ENCODE peak calls at places on chromosome 4, in six cellular contexts. One of them, this sample, is unnamed.

GRCh38 chr4:19987746-19988145 is 264.0 kb upstream of the SLIT2 start:
- DNase-seq in neuronal stem cell: no peak
- DNase-seq in H1: no peak
- DNase-seq in IMR-90: peak; percentile 75
- DNase-seq in trophoblast cell: no peak
- DNase-seq in mesenchymal stem cell: peak; percentile 20
- DNase-seq in this sample: no peak

GRCh38 chr4:138910914-138911336 is 104.7 kb upstream of the NOCT start:
- DNase-seq in IMR-90: peak; percentile 86
- DNase-seq in neuronal stem cell: peak; percentile 67
- DNase-seq in mesenchymal stem cell: peak; percentile 99
- DNase-seq in H1: no peak
- DNase-seq in trophoblast cell: peak; percentile 95
- DNase-seq in this sample: peak; percentile 98

GRCh38 chr4:106258145-106259045 is 57.6 kb downstream of the TBCK start:
- DNase-seq in trophoblast cell: no peak
- DNase-seq in neuronal stem cell: no peak
- DNase-seq in IMR-90: peak; percentile 7
- DNase-seq in mesenchymal stem cell: no peak
- DNase-seq in H1: no peak
- DNase-seq in this sample: no peak

GRCh38 chr4:142778908-142779307 is 67.2 kb downstream of the INPP4B start:
- DNase-seq in trophoblast cell: no peak
- DNase-seq in H1: no peak
- DNase-seq in mesenchymal stem cell: no peak
- DNase-seq in neuronal stem cell: no peak
- DNase-seq in IMR-90: peak; percentile 28
- DNase-seq in this sample: no peak

GRCh38 chr4:72538006-72538405 is 31.0 kb downstream of the ADAMTS3 start:
- DNase-seq in trophoblast cell: no peak
- DNase-seq in neuronal stem cell: no peak
- DNase-seq in IMR-90: no peak
- DNase-seq in H1: no peak
- DNase-seq in mesenchymal stem cell: no peak
- DNase-seq in this sample: no peak

GRCh38 chr4:2981256-2981804 is 18.0 kb downstream of the GRK4 start:
- DNase-seq in trophoblast cell: no peak
- DNase-seq in mesenchymal stem cell: no peak
- DNase-seq in neuronal stem cell: no peak
- DNase-seq in H1: no peak
- DNase-seq in IMR-90: no peak
- DNase-seq in this sample: peak; percentile 18

GRCh38 chr4:1249731-1250526 is 999 bp upstream of the CTBP1 start:
- DNase-seq in neuronal stem cell: no peak
- DNase-seq in H1: peak; percentile 74
- DNase-seq in IMR-90: no peak
- DNase-seq in trophoblast cell: peak; percentile 9
- DNase-seq in mesenchymal stem cell: peak; percentile 62
- DNase-seq in this sample: no peak

GRCh38 chr4:154626793-154627484 is 14.5 kb upstream of the FGG start:
- DNase-seq in trophoblast cell: peak; percentile 19
- DNase-seq in mesenchymal stem cell: peak; percentile 37
- DNase-seq in neuronal stem cell: peak; percentile 62
- DNase-seq in H1: peak; percentile 80
- DNase-seq in IMR-90: peak; percentile 6
- DNase-seq in this sample: peak; percentile 86

GRCh38 chr4:188941524-188942109 is 802.4 kb downstream of the TRIML1 start:
- DNase-seq in H1: no peak
- DNase-seq in IMR-90: peak; percentile 100
- DNase-seq in mesenchymal stem cell: peak; percentile 98
- DNase-seq in trophoblast cell: peak; percentile 46
- DNase-seq in neuronal stem cell: no peak
- DNase-seq in this sample: no peak

GRCh38 chr4:1026115-1026514 is 14.7 kb downstream of the FGFRL1 start:
- DNase-seq in neuronal stem cell: no peak
- DNase-seq in trophoblast cell: no peak
- DNase-seq in H1: no peak
- DNase-seq in IMR-90: peak; percentile 21
- DNase-seq in mesenchymal stem cell: peak; percentile 31
- DNase-seq in this sample: no peak

GRCh38 chr4:13364178-13364577 is 120.0 kb downstream of the RAB28 start:
- DNase-seq in IMR-90: no peak
- DNase-seq in neuronal stem cell: no peak
- DNase-seq in trophoblast cell: no peak
- DNase-seq in H1: no peak
- DNase-seq in mesenchymal stem cell: no peak
- DNase-seq in this sample: no peak

DNA sequence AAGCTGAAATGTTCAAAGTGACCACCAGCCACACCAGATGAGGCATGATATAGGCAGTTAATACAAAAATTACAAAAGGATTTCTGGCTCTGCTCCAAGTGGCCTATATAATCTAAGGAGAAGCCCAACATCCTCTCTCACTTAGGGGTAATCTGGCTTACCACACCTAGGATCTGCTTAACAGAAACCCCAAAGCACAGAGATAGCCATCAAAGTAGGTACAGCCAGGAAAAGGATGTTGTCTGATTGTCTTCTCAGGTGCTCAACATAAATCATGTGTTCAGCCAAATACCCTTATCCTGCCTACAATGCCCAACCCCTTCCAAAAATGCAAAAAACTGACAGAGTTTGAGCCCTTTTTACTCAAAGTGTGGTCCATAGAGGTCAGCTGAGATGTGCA is 54.0 kb downstream of the PPM1K start:
- DNase-seq in mesenchymal stem cell: no peak
- DNase-seq in IMR-90: no peak
- DNase-seq in neuronal stem cell: no peak
- DNase-seq in H1: no peak
- DNase-seq in trophoblast cell: no peak
- DNase-seq in this sample: no peak
- H3K4me3 ChIP-seq in mesenchymal stem cell: no peak overlapping the region
- H3K4me3 ChIP-seq in IMR-90: no peak overlapping the region
- H3K4me3 ChIP-seq in neuronal stem cell: no peak overlapping the region
- H3K4me3 ChIP-seq in H1: no peak overlapping the region
- H3K4me3 ChIP-seq in trophoblast cell: no peak overlapping the region
- H3K4me3 ChIP-seq in this sample: no peak overlapping the region

GRCh38 chr4:182878633-182879495 is 38.3 kb downstream of the DCTD start:
- DNase-seq in H1: no peak
- DNase-seq in trophoblast cell: no peak
- DNase-seq in mesenchymal stem cell: no peak
- DNase-seq in IMR-90: no peak
- DNase-seq in neuronal stem cell: no peak
- DNase-seq in this sample: no peak
- H3K9ac ChIP-seq in H1: no peak overlapping the region
- H3K9ac ChIP-seq in trophoblast cell: no peak overlapping the region
- H3K9ac ChIP-seq in mesenchymal stem cell: no peak overlapping the region
- H3K9ac ChIP-seq in IMR-90: no peak overlapping the region
- H3K9ac ChIP-seq in neuronal stem cell: no peak overlapping the region
- H3K9ac ChIP-seq in this sample: no peak overlapping the region

DNA sequence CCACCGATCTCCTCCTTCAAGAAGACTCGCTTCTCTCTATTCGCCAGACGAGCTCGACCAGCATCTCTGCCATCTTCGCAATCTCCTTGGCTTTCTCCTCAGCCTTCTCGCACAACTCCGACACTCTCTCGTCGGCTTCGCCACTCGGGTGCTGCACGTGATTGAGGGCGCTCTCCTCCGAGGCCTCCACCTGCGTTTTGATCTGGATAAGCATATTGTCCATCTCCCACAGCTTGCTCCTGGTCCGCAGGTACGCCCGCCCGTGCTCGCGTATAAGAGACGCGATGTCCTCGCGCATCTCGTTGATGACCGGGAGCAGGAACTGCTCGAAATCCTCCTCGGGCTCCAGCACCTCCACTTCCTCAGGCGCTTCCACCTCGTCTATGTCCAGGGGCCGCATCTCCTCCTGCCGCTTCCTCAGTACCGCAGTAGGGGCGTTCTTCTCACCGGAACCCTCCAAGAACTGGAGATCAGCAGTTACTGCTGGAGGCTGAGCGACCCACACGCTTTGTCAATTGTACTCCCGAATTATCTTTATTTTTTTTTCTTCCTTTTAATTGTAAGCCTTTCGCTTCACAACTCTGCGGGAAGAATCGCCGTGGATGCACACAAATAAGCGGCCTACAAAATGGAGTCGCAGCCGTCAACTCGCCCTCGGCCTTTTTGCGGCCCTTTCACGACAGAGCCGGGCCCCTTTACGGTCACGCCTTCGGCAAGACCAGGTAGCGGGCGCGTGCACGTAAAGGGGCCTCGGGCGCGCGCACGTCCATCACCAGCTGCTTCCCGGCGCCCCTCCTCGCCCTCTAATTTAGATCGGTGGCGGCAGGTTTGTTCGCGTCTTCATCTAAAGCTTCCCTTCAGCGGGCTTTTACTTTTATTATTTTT is at the start of gene MRFAP1L1:
- DNase-seq in mesenchymal stem cell: peak; percentile 97
- DNase-seq in H1: peak; percentile 95
- DNase-seq in trophoblast cell: peak; percentile 96
- DNase-seq in neuronal stem cell: peak; percentile 96
- DNase-seq in IMR-90: peak; percentile 97
- DNase-seq in this sample: peak; percentile 99
- H2BK5ac ChIP-seq in mesenchymal stem cell: peak within 1 kb of the TSS; percentile 53
- H2BK5ac ChIP-seq in H1: peak within 1 kb of the TSS; percentile 79
- H2BK5ac ChIP-seq in trophoblast cell: peak within 1 kb of the TSS; percentile 24
- H2BK5ac ChIP-seq in neuronal stem cell: no peak within 1 kb of the TSS
- H2BK5ac ChIP-seq in IMR-90: peak within 1 kb of the TSS; percentile 61
- H2BK5ac ChIP-seq in this sample: no peak within 1 kb of the TSS

GRCh38 chr4:26343041-26343403 is 22.2 kb downstream of the RBPJ start:
- DNase-seq in H1: no peak
- DNase-seq in trophoblast cell: no peak
- DNase-seq in IMR-90: peak; percentile 50
- DNase-seq in neuronal stem cell: no peak
- DNase-seq in mesenchymal stem cell: peak; percentile 43
- DNase-seq in this sample: no peak
- H3K4me3 ChIP-seq in H1: no peak overlapping the region
- H3K4me3 ChIP-seq in trophoblast cell: no peak overlapping the region
- H3K4me3 ChIP-seq in IMR-90: no peak overlapping the region
- H3K4me3 ChIP-seq in neuronal stem cell: no peak overlapping the region
- H3K4me3 ChIP-seq in mesenchymal stem cell: peak overlapping the region; percentile 49
- H3K4me3 ChIP-seq in this sample: no peak overlapping the region

DNA sequence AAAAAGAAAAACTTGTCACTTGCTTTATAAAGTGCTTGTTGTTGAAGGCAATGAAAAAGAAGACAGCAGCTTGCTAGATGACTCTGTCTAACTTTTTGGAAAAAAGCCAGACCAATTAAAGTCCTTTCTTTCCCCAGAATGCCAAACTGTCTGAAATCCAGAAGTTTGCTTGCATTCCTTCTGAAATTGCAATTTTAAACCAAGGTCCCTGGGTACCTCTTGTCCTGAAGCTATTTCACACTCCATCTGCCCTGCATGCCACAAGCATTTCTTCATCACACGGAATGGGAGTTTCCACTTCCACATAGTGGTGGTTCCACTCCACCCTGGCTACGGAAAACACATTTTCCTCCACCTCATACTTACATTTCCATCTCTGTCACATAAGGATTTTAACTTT is 101.0 kb downstream of the PAPSS1 start:
- DNase-seq in mesenchymal stem cell: peak; percentile 87
- DNase-seq in trophoblast cell: peak; percentile 69
- DNase-seq in IMR-90: peak; percentile 76
- DNase-seq in H1: no peak
- DNase-seq in neuronal stem cell: no peak
- DNase-seq in this sample: peak; percentile 78
- H3K9ac ChIP-seq in mesenchymal stem cell: peak overlapping the region; percentile 51
- H3K9ac ChIP-seq in trophoblast cell: no peak overlapping the region
- H3K9ac ChIP-seq in IMR-90: no peak overlapping the region
- H3K9ac ChIP-seq in H1: no peak overlapping the region
- H3K9ac ChIP-seq in neuronal stem cell: no peak overlapping the region
- H3K9ac ChIP-seq in this sample: no peak overlapping the region

GRCh38 chr4:119211856-119212250 is 660 bp upstream of the USP53 start:
- DNase-seq in H1: no peak
- DNase-seq in trophoblast cell: no peak
- DNase-seq in IMR-90: no peak
- DNase-seq in mesenchymal stem cell: no peak
- DNase-seq in neuronal stem cell: no peak
- DNase-seq in this sample: peak; percentile 94
- H2BK5ac ChIP-seq in H1: peak overlapping the region; percentile 99
- H2BK5ac ChIP-seq in trophoblast cell: peak overlapping the region; percentile 55
- H2BK5ac ChIP-seq in IMR-90: peak overlapping the region; percentile 80
- H2BK5ac ChIP-seq in mesenchymal stem cell: no peak overlapping the region
- H2BK5ac ChIP-seq in neuronal stem cell: no peak overlapping the region
- H2BK5ac ChIP-seq in this sample: peak overlapping the region; percentile 19

DNA sequence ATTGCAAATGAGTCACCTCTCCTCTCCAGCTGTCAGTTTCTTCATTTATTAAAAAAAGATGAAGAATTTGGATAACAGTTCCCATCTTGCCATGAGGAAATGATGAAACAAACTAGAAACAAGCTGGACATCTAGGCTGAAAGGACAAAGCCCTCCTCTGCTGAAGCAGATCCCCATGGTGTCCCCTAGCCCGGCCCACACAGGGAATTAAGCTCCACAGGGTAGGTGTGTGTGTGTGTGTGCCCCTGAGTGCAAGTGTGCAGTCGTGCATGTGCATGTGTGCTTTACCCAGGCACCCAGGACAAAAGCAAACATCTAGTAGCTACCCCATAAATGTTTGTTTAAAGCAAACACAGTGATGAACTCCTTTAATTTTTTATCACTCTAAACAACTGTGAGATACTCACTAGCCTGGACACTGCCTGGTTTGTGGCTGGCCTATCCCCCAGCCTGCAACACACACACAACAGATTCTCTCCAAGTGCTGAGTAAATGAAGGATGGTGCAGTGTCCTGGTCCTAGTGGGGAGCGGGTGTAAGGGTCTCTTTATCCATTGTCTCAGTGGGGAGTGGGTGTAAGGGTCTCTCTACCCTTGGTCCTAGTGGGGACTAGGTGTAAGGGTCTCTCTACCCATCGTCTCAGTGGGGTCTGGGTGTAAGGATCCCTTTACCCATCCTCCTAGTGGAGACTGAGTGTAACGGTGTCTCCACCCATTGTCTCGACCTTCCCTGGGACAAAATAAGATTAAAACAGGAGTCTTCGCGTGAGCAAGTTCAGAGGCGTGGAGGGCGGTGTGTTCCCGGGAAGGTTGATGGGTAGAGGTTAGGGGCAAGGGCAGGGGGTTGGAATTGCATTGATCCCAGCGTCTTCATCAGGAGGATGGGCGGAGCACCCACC is 688 bp upstream of the EVC start:
- DNase-seq in trophoblast cell: no peak
- DNase-seq in mesenchymal stem cell: peak; percentile 32
- DNase-seq in IMR-90: peak; percentile 18
- DNase-seq in neuronal stem cell: peak; percentile 31
- DNase-seq in H1: no peak
- DNase-seq in this sample: peak; percentile 68
- H3K4me3 ChIP-seq in trophoblast cell: no peak overlapping the region
- H3K4me3 ChIP-seq in mesenchymal stem cell: peak overlapping the region; percentile 88
- H3K4me3 ChIP-seq in IMR-90: peak overlapping the region; percentile 83
- H3K4me3 ChIP-seq in neuronal stem cell: peak overlapping the region; percentile 59
- H3K4me3 ChIP-seq in H1: peak overlapping the region; percentile 50
- H3K4me3 ChIP-seq in this sample: peak overlapping the region; percentile 6

DNA sequence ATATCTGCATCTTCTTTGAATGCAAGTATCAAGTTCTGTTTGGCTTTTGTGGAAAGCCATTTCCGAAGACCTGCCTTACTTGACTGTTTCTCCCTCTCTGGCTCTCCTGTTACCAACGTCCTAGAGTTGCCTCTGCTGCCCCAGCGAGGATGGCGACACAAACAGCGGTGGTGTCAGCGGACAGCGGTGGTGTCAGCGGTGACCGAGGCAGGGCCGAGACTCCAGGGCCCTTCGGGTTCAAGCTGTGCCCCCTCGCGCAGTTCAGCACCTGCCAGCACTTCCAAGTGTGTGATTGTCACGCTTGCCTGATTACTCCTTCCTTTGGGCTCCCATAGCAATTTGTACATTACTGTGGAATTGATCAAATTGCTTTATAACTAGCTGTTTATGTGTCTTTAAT is 336.9 kb upstream of the FAT1 start:
- DNase-seq in trophoblast cell: no peak
- DNase-seq in H1: no peak
- DNase-seq in mesenchymal stem cell: no peak
- DNase-seq in IMR-90: no peak
- DNase-seq in neuronal stem cell: no peak
- DNase-seq in this sample: no peak
- H3K9ac ChIP-seq in trophoblast cell: no peak overlapping the region
- H3K9ac ChIP-seq in H1: no peak overlapping the region
- H3K9ac ChIP-seq in mesenchymal stem cell: no peak overlapping the region
- H3K9ac ChIP-seq in IMR-90: no peak overlapping the region
- H3K9ac ChIP-seq in neuronal stem cell: no peak overlapping the region
- H3K9ac ChIP-seq in this sample: no peak overlapping the region